ENCODE peak calls at places on chromosomes 2 and 18, in six cellular contexts. P is AG04450, Q is pancreas, G is OCI-LY7, I is mesothelial cell of epicardium, O is astrocyte of the spinal cord. E is an unnamed sample.

GRCh38 chr2:215027775-215028174 is 110.7 kb downstream of the ABCA12 start:
- DNase-seq in O (no peak), I (no peak), Q (no peak), G (no peak), P (no peak), E (no peak)

GRCh38 chr18:49021433-49022129 is 70.8 kb upstream of the SMAD7 start:
- DNase-seq in I (no peak), G (peak; percentile 88), P (no peak), O (peak; percentile 20), Q (peak; percentile 81), E (peak; percentile 66)

GRCh38 chr18:58257461-58257860 is 213.4 kb downstream of the NEDD4L start:
- DNase-seq in O (peak; percentile 63), P (no peak), Q (no peak), G (no peak), I (no peak), E (peak; percentile 42)

GRCh38 chr18:31512203-31512764 is 14.3 kb downstream of the DSG2 start:
- DNase-seq in P (no peak), G (no peak), I (no peak), Q (no peak), O (peak; percentile 62), E (no peak)

GRCh38 chr2:18741888-18742287 is 152.5 kb upstream of the NT5C1B start:
- DNase-seq in P (peak; percentile 90), I (no peak), Q (no peak), G (no peak), O (no peak), E (no peak)

GRCh38 chr18:23850215-23850614 is 161.0 kb downstream of the LAMA3 start:
- DNase-seq in I (no peak), G (no peak), O (no peak), Q (no peak), P (no peak), E (no peak)

GRCh38 chr2:17533546-17533945 is 7.0 kb upstream of the VSNL1 start:
- DNase-seq in P (no peak), I (no peak), G (no peak), O (no peak), Q (no peak), E (no peak)

GRCh38 chr2:108607706-108608301 is 73.5 kb downstream of the LIMS1 start:
- DNase-seq in I (no peak), Q (no peak), O (peak; percentile 60), G (peak; percentile 81), P (no peak), E (no peak)

GRCh38 chr2:101736233-101736632 is 38.7 kb downstream of the MAP4K4 start:
- DNase-seq in I (no peak), O (no peak), P (no peak), G (no peak), Q (no peak), E (no peak)

GRCh38 chr18:47932603-47933002 is 2.1 kb upstream of the SMAD2 start:
- DNase-seq in G (no peak), O (no peak), Q (no peak), I (no peak), P (no peak), E (no peak)

GRCh38 chr2:16105178-16105663 is 164.9 kb downstream of the MYCN start:
- DNase-seq in G (no peak), O (no peak), Q (no peak), I (no peak), P (no peak), E (no peak)

GRCh38 chr2:150570712-150571111 is 83.2 kb upstream of the RND3 start:
- DNase-seq in P (peak; percentile 72), G (no peak), Q (no peak), I (no peak), O (peak; percentile 75), E (no peak)

GRCh38 chr18:58303363-58303762 is 259.3 kb downstream of the NEDD4L start:
- DNase-seq in I (no peak), Q (no peak), G (no peak), P (no peak), O (no peak), E (peak; percentile 55)

GRCh38 chr2:138514173-138514572 is 12.6 kb downstream of the SPOPL start:
- DNase-seq in G (no peak), Q (no peak), I (no peak), P (no peak), O (no peak), E (no peak)

GRCh38 chr2:8477511-8478132 is 204.2 kb upstream of the ID2 start:
- DNase-seq in P (no peak), I (no peak), Q (no peak), O (no peak), G (peak; percentile 94), E (peak; percentile 48)

GRCh38 chr2:45607701-45608100 is 3.4 kb downstream of the SRBD1 start:
- DNase-seq in O (peak; percentile 22), I (no peak), P (no peak), Q (no peak), G (no peak), E (no peak)

GRCh38 chr2:33153008-33153407 is 206.3 kb downstream of the LTBP1 start:
- DNase-seq in P (no peak), G (no peak), I (no peak), Q (no peak), O (peak; percentile 78), E (no peak)

GRCh38 chr2:220334210-220334609 is 706.8 kb downstream of the SLC4A3 start:
- DNase-seq in P (no peak), Q (no peak), I (no peak), G (no peak), O (peak; percentile 75), E (no peak)

GRCh38 chr2:12074126-12074883 is 327.9 kb downstream of the LPIN1 start:
- DNase-seq in O (no peak), I (no peak), Q (no peak), P (no peak), G (no peak), E (no peak)

GRCh38 chr2:126482582-126483464 is 173.1 kb upstream of the GYPC start:
- DNase-seq in G (peak; percentile 4), Q (no peak), P (no peak), O (no peak), I (no peak), E (no peak)

GRCh38 chr2:216012133-216012829 is 1.1 kb downstream of the MREG start:
- DNase-seq in Q (no peak), P (no peak), I (no peak), O (no peak), G (peak; percentile 7), E (no peak)

GRCh38 chr2:39620067-39620466 is 45.6 kb upstream of the TMEM178A start:
- DNase-seq in P (peak; percentile 49), I (peak; percentile 33), O (peak; percentile 87), G (no peak), Q (no peak), E (no peak)

GRCh38 chr2:180196419-180196977 is 189.4 kb upstream of the CWC22 start:
- DNase-seq in G (no peak), P (no peak), O (no peak), I (no peak), Q (no peak), E (no peak)

GRCh38 chr2:11899264-11899818 is 152.9 kb downstream of the LPIN1 start:
- DNase-seq in I (no peak), P (no peak), Q (no peak), O (peak; percentile 79), G (no peak), E (no peak)

GRCh38 chr2:233399306-233400225 is 45.3 kb downstream of the DGKD start:
- DNase-seq in I (no peak), O (no peak), Q (no peak), G (no peak), P (no peak), E (no peak)

GRCh38 chr2:2269989-2270562 is 61.0 kb downstream of the MYT1L start:
- DNase-seq in G (no peak), P (no peak), I (no peak), O (no peak), Q (no peak), E (no peak)

GRCh38 chr2:38400513-38400912 is 23.4 kb upstream of the ATL2 start:
- DNase-seq in Q (no peak), I (no peak), G (no peak), O (no peak), P (no peak), E (no peak)

GRCh38 chr2:74587664-74588277 is 33.3 kb downstream of the DOK1 start:
- DNase-seq in Q (no peak), O (peak; percentile 76), G (peak; percentile 73), P (no peak), I (no peak), E (peak; percentile 72)
- TF ChIP-seq CTCF in Q (peak; percentile 38), O (peak; percentile 70), G (peak; percentile 92), P (peak; percentile 76), I (peak; percentile 25), E (peak; percentile 80)

GRCh38 chr2:132503621-132504200 is 87.1 kb downstream of the GPR39 start:
- DNase-seq in I (no peak), P (no peak), O (peak; percentile 21), G (no peak), Q (no peak), E (no peak)
- TF ChIP-seq CTCF in I (no peak), P (no peak), O (no peak), G (no peak), Q (no peak), E (no peak)

DNA sequence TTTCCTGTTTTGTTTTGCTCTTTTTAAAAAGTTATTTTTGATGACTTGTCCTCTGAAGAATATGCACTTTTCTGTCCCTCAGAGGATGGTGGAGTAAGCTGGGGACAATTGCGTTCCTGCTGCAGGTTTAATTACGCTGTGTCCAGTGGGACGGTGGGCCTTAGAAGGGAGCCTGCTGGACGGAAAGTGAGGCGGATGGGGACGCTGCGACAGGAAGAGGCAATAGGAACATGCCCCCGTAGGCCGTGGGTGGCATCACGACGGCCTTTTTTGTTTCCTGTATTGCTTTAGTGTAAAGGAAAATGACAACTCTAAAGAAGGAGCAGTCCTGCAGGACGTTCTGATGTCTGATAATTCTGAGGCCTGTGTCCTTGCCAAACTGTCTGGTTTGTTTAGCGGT is 121.6 kb downstream of the NFATC1 start:
- DNase-seq in I (no peak), O (no peak), G (peak; percentile 40), Q (no peak), P (no peak), E (no peak)
- TF ChIP-seq CTCF in I (no peak), O (no peak), G (peak; percentile 24), Q (no peak), P (no peak), E (no peak)

GRCh38 chr18:70072678-70073077 is 125.0 kb upstream of the CD226 start:
- DNase-seq in I (no peak), P (peak; percentile 11), Q (no peak), O (peak; percentile 42), G (no peak), E (no peak)
- TF ChIP-seq CTCF in I (no peak), P (peak; percentile 51), Q (no peak), O (peak; percentile 39), G (no peak), E (peak; percentile 50)

GRCh38 chr2:219155054-219155644 is 5.5 kb downstream of the NHEJ1 start:
- DNase-seq in Q (no peak), P (peak; percentile 34), O (peak; percentile 75), G (peak; percentile 84), I (no peak), E (peak; percentile 65)
- TF ChIP-seq CTCF in Q (peak; percentile 49), P (peak; percentile 58), O (peak; percentile 6), G (peak; percentile 82), I (peak; percentile 91), E (peak; percentile 52)

GRCh38 chr2:65387017-65387416 is 45.4 kb downstream of the SPRED2 start:
- DNase-seq in I (no peak), G (no peak), O (no peak), P (no peak), Q (no peak), E (no peak)
- TF ChIP-seq CTCF in I (no peak), G (peak; percentile 63), O (no peak), P (no peak), Q (no peak), E (no peak)

E was measured in GM13977.